ENCODE peak calls at places on chromosomes 7 and 10, in seven cellular contexts. X is ELR, T is RCC 7860, F is left kidney, I is neural crest cell, D is hypothalamus, H is amygdala. N is an unnamed sample.

GRCh38 chr7:27110977-27111752 is 8.7 kb upstream of the HOXA2 start:
- DNase-seq in X (peak), T (peak), F (no peak), I (no peak), D (no peak), H (no peak), N (no peak)

GRCh38 chr7:29345590-29345989 is 151.0 kb downstream of the CHN2 start:
- DNase-seq in X (no peak), T (no peak), F (peak), I (no peak), D (peak), H (peak), N (no peak)

GRCh38 chr10:109981641-109982040 is 26.1 kb upstream of the ADD3 start:
- DNase-seq in X (no peak), T (no peak), F (no peak), I (no peak), D (no peak), H (no peak), N (no peak)

GRCh38 chr10:3978762-3979161 is 193.8 kb upstream of the KLF6 start:
- DNase-seq in X (peak), T (peak), F (no peak), I (no peak), D (no peak), H (no peak), N (no peak)

GRCh38 chr10:22599048-22599561 is 115.3 kb downstream of the PIP4K2A start:
- DNase-seq in X (peak), T (peak), F (no peak), I (no peak), D (no peak), H (no peak), N (no peak)

GRCh38 chr7:18610331-18610948 is 114.9 kb downstream of the HDAC9 start:
- DNase-seq in X (peak), T (peak), F (peak), I (peak), D (no peak), H (no peak), N (no peak)

GRCh38 chr10:132546567-132547420 is 9.2 kb downstream of the INPP5A start:
- DNase-seq in X (no peak), T (peak), F (peak), I (no peak), D (no peak), H (no peak), N (no peak)

GRCh38 chr7:123201901-123202300 is 2.1 kb upstream of the SLC13A1 start:
- DNase-seq in X (no peak), T (no peak), F (no peak), I (no peak), D (no peak), H (no peak), N (no peak)

GRCh38 chr7:150363872-150364271 is 4.8 kb upstream of the REPIN1 start:
- DNase-seq in X (no peak), T (no peak), F (no peak), I (no peak), D (no peak), H (no peak), N (no peak)

GRCh38 chr7:47574473-47575328 is 7.2 kb downstream of the TNS3 start:
- DNase-seq in X (peak), T (no peak), F (no peak), I (no peak), D (no peak), H (no peak), N (no peak)

GRCh38 chr10:31929260-31929985 is 792 bp upstream of the ARHGAP12 start:
- DNase-seq in X (peak), T (peak), F (peak), I (no peak), D (peak), H (peak), N (no peak)

GRCh38 chr7:111091623-111092370 is 870 bp downstream of the LRRN3 start:
- DNase-seq in X (no peak), T (no peak), F (peak), I (no peak), D (no peak), H (no peak), N (no peak)

GRCh38 chr10:91590904-91591791 is 41.7 kb downstream of the PPP1R3C start:
- DNase-seq in X (peak), T (peak), F (peak), I (no peak), D (no peak), H (no peak), N (no peak)

GRCh38 chr10:50325449-50326188 is 74.3 kb upstream of the ASAH2 start:
- DNase-seq in X (peak), T (peak), F (no peak), I (no peak), D (no peak), H (no peak), N (peak)

GRCh38 chr7:13115157-13115772 is 427.8 kb downstream of the ARL4A start:
- DNase-seq in X (no peak), T (no peak), F (peak), I (no peak), D (no peak), H (no peak), N (no peak)

GRCh38 chr7:25804154-25804553 is 347.8 kb upstream of the NFE2L3 start:
- DNase-seq in X (peak), T (no peak), F (no peak), I (no peak), D (no peak), H (no peak), N (no peak)

GRCh38 chr7:134298902-134299683 is 17.6 kb downstream of the SLC35B4 start:
- DNase-seq in X (no peak), T (no peak), F (no peak), I (no peak), D (peak), H (peak), N (no peak)

GRCh38 chr7:72099784-72100183 is 312.4 kb downstream of the CALN1 start:
- DNase-seq in X (no peak), T (no peak), F (no peak), I (no peak), D (no peak), H (no peak), N (no peak)

GRCh38 chr10:68105820-68106219 is 3.5 kb upstream of the MYPN start:
- DNase-seq in X (peak), T (no peak), F (peak), I (no peak), D (no peak), H (no peak), N (no peak)

GRCh38 chr10:130745831-130746230 is 565.7 kb downstream of the TCERG1L start:
- DNase-seq in X (no peak), T (no peak), F (no peak), I (no peak), D (no peak), H (no peak), N (no peak)

GRCh38 chr10:54067361-54067760 is 733.7 kb downstream of the PCDH15 start:
- DNase-seq in X (no peak), T (no peak), F (no peak), I (no peak), D (no peak), H (no peak), N (no peak)

GRCh38 chr10:72335394-72336258 is 19.1 kb downstream of the DNAJB12 start:
- DNase-seq in X (no peak), T (peak), F (peak), I (no peak), D (no peak), H (no peak), N (peak)

GRCh38 chr7:97772034-97772891 is 40.4 kb downstream of the TAC1 start:
- DNase-seq in X (no peak), T (no peak), F (no peak), I (no peak), D (no peak), H (no peak), N (no peak)

GRCh38 chr7:44051611-44052220 is 7.2 kb downstream of the DBNL start:
- DNase-seq in X (no peak), T (no peak), F (no peak), I (no peak), D (no peak), H (no peak), N (no peak)

GRCh38 chr7:140649566-140650205 is 9.1 kb upstream of the DENND2A start:
- DNase-seq in X (peak), T (no peak), F (no peak), I (no peak), D (no peak), H (no peak), N (no peak)

GRCh38 chr10:25017247-25017590 is 807 bp downstream of the THNSL1 start:
- DNase-seq in X (no peak), T (no peak), F (no peak), I (no peak), D (peak), H (no peak), N (no peak)

GRCh38 chr10:99539820-99540219 is 7.1 kb downstream of the NKX2-3 start:
- DNase-seq in X (no peak), T (no peak), F (no peak), I (no peak), D (no peak), H (no peak), N (no peak)

GRCh38 chr7:7681191-7681935 is 37.0 kb downstream of the RPA3 start:
- DNase-seq in X (peak), T (peak), F (peak), I (no peak), D (peak), H (no peak), N (peak)

GRCh38 chr7:295155-296154 is 5.5 kb downstream of the FOXL3 start:
- DNase-seq in X (no peak), T (no peak), F (no peak), I (no peak), D (no peak), H (no peak), N (no peak)

GRCh38 chr10:72563327-72563932 is 62.4 kb downstream of the MICU1 start:
- DNase-seq in X (no peak), T (no peak), F (no peak), I (no peak), D (no peak), H (no peak), N (peak)